ENCODE peak calls at places on chromosomes 16 and 17, in four cellular contexts. One of them, this sample, is unnamed.

GRCh38 chr16:77324727-77325126 is 110.1 kb downstream of the ADAMTS18 start:
- DNase-seq in AG04449: no peak
- DNase-seq in lower lobe of right lung: no peak
- DNase-seq in RWPE1: no peak
- DNase-seq in this sample: no peak

GRCh38 chr17:82436601-82437324 is 13.8 kb downstream of the CYBC1 start:
- DNase-seq in AG04449: no peak
- DNase-seq in lower lobe of right lung: no peak
- DNase-seq in RWPE1: no peak
- DNase-seq in this sample: no peak

GRCh38 chr17:40363480-40363838 is 1.1 kb downstream of the GJD3 start:
- DNase-seq in AG04449: no peak
- DNase-seq in lower lobe of right lung: peak
- DNase-seq in RWPE1: no peak
- DNase-seq in this sample: no peak

GRCh38 chr16:11145173-11145820 is 110.7 kb downstream of the SOCS1 start:
- DNase-seq in AG04449: no peak
- DNase-seq in lower lobe of right lung: no peak
- DNase-seq in RWPE1: no peak
- DNase-seq in this sample: no peak

GRCh38 chr17:3795758-3796102 is 5.3 kb downstream of the ITGAE start:
- DNase-seq in AG04449: no peak
- DNase-seq in lower lobe of right lung: no peak
- DNase-seq in RWPE1: no peak
- DNase-seq in this sample: no peak

GRCh38 chr16:3223913-3224515 is 10.9 kb downstream of the ZNF200 start:
- DNase-seq in AG04449: no peak
- DNase-seq in lower lobe of right lung: no peak
- DNase-seq in RWPE1: no peak
- DNase-seq in this sample: no peak

GRCh38 chr17:11644265-11645212 is 46.3 kb downstream of the DNAH9 start:
- DNase-seq in AG04449: no peak
- DNase-seq in lower lobe of right lung: peak
- DNase-seq in RWPE1: peak
- DNase-seq in this sample: no peak

GRCh38 chr17:17116406-17116805 is 74.1 kb downstream of the MPRIP start:
- DNase-seq in AG04449: no peak
- DNase-seq in lower lobe of right lung: no peak
- DNase-seq in RWPE1: no peak
- DNase-seq in this sample: no peak

GRCh38 chr16:27175888-27176287 is 27.4 kb upstream of the KDM8 start:
- DNase-seq in AG04449: no peak
- DNase-seq in lower lobe of right lung: no peak
- DNase-seq in RWPE1: no peak
- DNase-seq in this sample: no peak

GRCh38 chr16:27177031-27177774 is 26.1 kb upstream of the KDM8 start:
- DNase-seq in AG04449: peak
- DNase-seq in lower lobe of right lung: no peak
- DNase-seq in RWPE1: peak
- DNase-seq in this sample: no peak

GRCh38 chr16:27179500-27180072 is 23.7 kb upstream of the KDM8 start:
- DNase-seq in AG04449: no peak
- DNase-seq in lower lobe of right lung: peak
- DNase-seq in RWPE1: no peak
- DNase-seq in this sample: peak

DNA sequence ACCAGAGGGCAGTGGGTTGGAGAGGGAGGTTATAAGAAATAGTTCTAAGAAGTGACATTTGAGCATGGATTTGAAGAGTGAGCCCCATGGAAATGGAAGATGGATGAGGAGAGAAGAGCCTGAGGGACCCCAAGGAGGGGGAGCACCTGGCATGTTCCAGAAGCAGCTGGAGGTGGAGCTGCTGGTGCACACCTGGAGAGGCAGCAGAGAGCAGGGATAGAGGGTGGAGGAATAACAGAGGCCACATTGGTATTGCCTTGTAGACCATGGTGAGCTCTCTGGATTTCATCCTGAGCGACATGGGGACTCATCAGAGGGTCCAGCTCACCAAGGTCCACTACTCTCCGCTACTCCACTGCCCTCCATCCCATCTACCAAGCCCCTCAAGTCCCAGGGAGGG is 22.3 kb upstream of the KDM8 start:
- DNase-seq in AG04449: no peak
- DNase-seq in lower lobe of right lung: no peak
- DNase-seq in RWPE1: no peak
- DNase-seq in this sample: no peak
- TF ChIP-seq CTCF in AG04449: no peak
- TF ChIP-seq CTCF in lower lobe of right lung: no peak
- TF ChIP-seq CTCF in RWPE1: no peak
- TF ChIP-seq CTCF in this sample: no peak

GRCh38 chr16:84175351-84176081 is 11.3 kb downstream of the TAF1C start:
- DNase-seq in AG04449: no peak
- DNase-seq in lower lobe of right lung: peak
- DNase-seq in RWPE1: peak
- DNase-seq in this sample: peak
- TF ChIP-seq CTCF in AG04449: peak
- TF ChIP-seq CTCF in lower lobe of right lung: peak
- TF ChIP-seq CTCF in RWPE1: peak
- TF ChIP-seq CTCF in this sample: peak

DNA sequence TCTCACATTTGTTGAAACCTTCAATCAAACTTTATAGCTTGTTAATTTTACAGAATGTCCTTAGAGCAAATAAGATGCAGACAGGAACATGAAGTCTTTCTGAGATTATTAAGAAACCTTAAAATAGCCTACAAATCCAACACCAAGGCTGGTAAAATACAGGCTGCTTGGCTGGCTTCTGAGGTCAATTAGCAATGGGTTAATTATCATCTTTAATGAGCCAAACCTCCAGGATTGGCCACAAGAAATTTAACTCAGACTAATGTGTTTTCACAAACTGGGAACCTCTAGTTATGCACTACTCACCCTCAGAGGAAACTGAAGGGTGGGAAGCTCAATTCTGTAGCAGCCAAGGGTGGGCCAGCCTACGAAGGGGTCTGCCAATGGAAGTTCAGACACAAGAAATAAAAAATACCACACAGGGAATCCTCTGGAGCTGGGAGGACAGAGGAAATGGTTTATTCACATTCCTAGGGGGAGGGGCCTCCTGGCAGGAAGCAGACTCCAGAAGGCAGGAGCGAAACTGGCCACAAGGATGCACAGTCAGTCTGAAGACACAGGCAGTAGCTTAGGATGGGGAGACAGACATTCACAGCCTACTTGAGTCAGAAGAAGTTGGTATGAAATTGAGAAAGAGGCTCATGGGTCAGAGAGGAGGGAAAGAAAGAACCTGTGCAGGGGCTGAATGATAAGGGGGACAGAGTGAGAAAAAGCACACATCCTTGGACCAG is 36.1 kb downstream of the HIC1 start:
- DNase-seq in AG04449: peak
- DNase-seq in lower lobe of right lung: no peak
- DNase-seq in RWPE1: peak
- DNase-seq in this sample: no peak
- TF ChIP-seq CTCF in AG04449: peak
- TF ChIP-seq CTCF in lower lobe of right lung: peak
- TF ChIP-seq CTCF in RWPE1: no peak
- TF ChIP-seq CTCF in this sample: no peak

DNA sequence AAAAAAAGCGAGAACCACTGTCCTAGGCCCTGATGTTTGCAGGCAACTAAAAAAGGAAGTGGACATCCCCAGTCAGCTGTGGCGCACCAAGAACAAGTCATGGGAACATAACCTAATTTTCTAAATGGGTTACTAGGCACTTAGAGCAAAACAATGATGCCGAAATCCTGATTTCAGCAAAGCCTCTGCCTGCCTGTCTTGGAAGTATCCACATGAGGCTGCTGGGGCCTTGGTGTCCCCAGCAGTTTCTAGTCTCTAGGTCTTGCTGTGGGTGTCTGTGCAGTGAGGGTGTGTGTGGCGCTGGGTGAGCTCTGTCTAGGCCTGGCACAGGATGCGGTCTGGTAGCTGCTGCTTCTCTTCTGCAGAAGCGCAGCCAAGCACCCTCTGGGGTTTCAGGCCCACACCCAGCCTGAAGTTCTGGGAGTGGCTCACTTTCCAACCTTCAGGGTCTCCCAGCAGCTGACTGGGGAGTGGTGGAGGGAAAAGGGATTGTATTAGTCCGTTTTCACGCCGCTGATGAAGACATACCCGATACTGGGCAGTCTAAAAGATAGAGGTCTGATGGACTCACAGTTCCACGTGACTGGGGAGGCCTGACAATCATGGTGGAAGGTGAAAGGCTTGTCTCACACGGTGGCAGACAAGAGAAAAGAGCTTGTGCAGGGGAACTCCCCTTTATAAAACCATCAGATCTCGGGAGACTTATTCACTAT is 21.1 kb downstream of the STH start:
- DNase-seq in AG04449: no peak
- DNase-seq in lower lobe of right lung: no peak
- DNase-seq in RWPE1: no peak
- DNase-seq in this sample: peak
- TF ChIP-seq CTCF in AG04449: no peak
- TF ChIP-seq CTCF in lower lobe of right lung: no peak
- TF ChIP-seq CTCF in RWPE1: no peak
- TF ChIP-seq CTCF in this sample: no peak